ENCODE peak calls at places on chromosomes 7 and 10, in ten cellular contexts. Z is activated effector memory CD4-positive, alpha-beta T cell treated with anti-CD3 and anti-CD28 coated beads, Interleukin-2, amount 50 U/mL, for 16 hours; U is HuH-7; G is activated CD8-positive, alpha-beta memory T cell treated with anti-CD3 and anti-CD28 coated beads, Interleukin-2, amount 50 U/mL, for 48 hours; R is GM03348; D is stimulated activated CD4-positive, alpha-beta T cell treated with anti-CD3 and anti-CD28 coated beads, TNF-alpha, amount 100 ng/mL, for 1 hour; F is substantia nigra; C is endothelial cell of umbilical vein; Q is HTR-8/SVneo; W is KG1. I is an unnamed sample.
A peak's percentile ranks its signal among the peaks of the same experiment; 100 is the strongest.

GRCh38 chr7:28180031-28180363 is 598 bp downstream of the JAZF1 start:
- DNase-seq in D (no peak), Q (no peak), Z (no peak), W (no peak), R (no peak), G (no peak), U (no peak), C (no peak), F (no peak), I (no peak)

GRCh38 chr10:30238836-30239235 is 110.2 kb downstream of the MTPAP start:
- DNase-seq in F (no peak), R (no peak), Q (no peak), W (no peak), G (no peak), D (no peak), Z (no peak), C (peak; percentile 23), U (no peak), I (no peak)

GRCh38 chr10:33335800-33336605 is 1.5 kb upstream of the NRP1 start:
- DNase-seq in Z (peak; percentile 62), R (peak; percentile 86), F (no peak), C (peak; percentile 36), Q (peak; percentile 51), U (peak; percentile 75), D (no peak), W (no peak), G (peak; percentile 55), I (peak; percentile 38)

GRCh38 chr10:70085975-70086613 is 33.4 kb downstream of the MACROH2A2 start:
- DNase-seq in Z (no peak), F (no peak), Q (no peak), U (no peak), C (no peak), G (peak; percentile 18), D (no peak), W (no peak), R (no peak), I (no peak)

GRCh38 chr7:94059747-94060146 is 55.6 kb upstream of the BET1 start:
- DNase-seq in W (no peak), R (peak; percentile 58), Z (no peak), C (no peak), G (no peak), Q (no peak), F (no peak), D (no peak), U (peak; percentile 6), I (no peak)

GRCh38 chr10:126169899-126170298 is 218.4 kb downstream of the ADAM12 start:
- DNase-seq in C (no peak), G (no peak), R (no peak), F (peak; percentile 15), U (no peak), Q (no peak), D (no peak), Z (no peak), W (no peak), I (no peak)

GRCh38 chr10:112080284-112080683 is 103.3 kb downstream of the GPAM start:
- DNase-seq in G (no peak), W (no peak), U (no peak), C (no peak), R (no peak), Q (no peak), D (no peak), F (no peak), Z (no peak), I (no peak)

GRCh38 chr10:62270020-62270419 is 1.4 kb upstream of the RTKN2 start:
- DNase-seq in C (no peak), W (no peak), Q (no peak), R (no peak), Z (no peak), F (no peak), G (no peak), D (no peak), U (no peak), I (no peak)

GRCh38 chr7:148286150-148286549 is 304.4 kb upstream of the C7orf33 start:
- DNase-seq in F (no peak), W (no peak), G (no peak), C (no peak), D (no peak), Q (peak; percentile 12), Z (no peak), U (peak; percentile 64), R (peak; percentile 23), I (no peak)

GRCh38 chr7:43385856-43386255 is 197.1 kb upstream of the STK17A start:
- DNase-seq in C (no peak), D (no peak), G (no peak), Q (no peak), U (no peak), W (no peak), F (no peak), Z (no peak), R (no peak), I (peak; percentile 37)

GRCh38 chr7:151592330-151592729 is 72.6 kb upstream of the RHEB start:
- DNase-seq in U (no peak), F (no peak), C (no peak), Q (no peak), Z (no peak), G (no peak), W (no peak), R (no peak), D (no peak), I (no peak)

GRCh38 chr10:506451-507354 is 182.8 kb downstream of the DIP2C start:
- DNase-seq in C (no peak), U (no peak), D (no peak), R (no peak), Z (peak; percentile 34), G (no peak), Q (no peak), F (no peak), W (no peak), I (no peak)

GRCh38 chr7:69932034-69932628 is 333.9 kb downstream of the AUTS2 start:
- DNase-seq in D (no peak), Z (no peak), G (no peak), F (peak; percentile 18), U (no peak), R (peak; percentile 39), Q (peak; percentile 2), W (no peak), C (no peak), I (no peak)

GRCh38 chr7:16914771-16915170 is 33.0 kb upstream of the AGR3 start:
- DNase-seq in Z (no peak), R (no peak), D (no peak), G (no peak), Q (no peak), W (no peak), C (no peak), U (peak; percentile 43), F (no peak), I (no peak)

GRCh38 chr7:146735992-146736391 is 619.4 kb downstream of the CNTNAP2 start:
- DNase-seq in Q (no peak), C (no peak), W (no peak), U (no peak), R (no peak), D (no peak), F (no peak), Z (no peak), G (no peak), I (no peak)

GRCh38 chr10:86366033-86366901 is at the start of gene GRID1:
- DNase-seq in D (no peak), W (no peak), U (peak; percentile 55), G (no peak), Z (peak; percentile 65), C (no peak), R (peak; percentile 66), Q (no peak), F (peak; percentile 68), I (peak; percentile 58)

GRCh38 chr7:107167483-107168232 is 1.1 kb upstream of the HBP1 start:
- DNase-seq in F (no peak), R (peak; percentile 65), D (no peak), Q (peak; percentile 56), Z (no peak), C (peak; percentile 89), G (no peak), U (peak; percentile 37), W (peak; percentile 21), I (no peak)

GRCh38 chr7:81268551-81268950 is 349.7 kb upstream of the SEMA3C start:
- DNase-seq in Z (no peak), U (no peak), W (no peak), D (no peak), Q (no peak), G (no peak), F (no peak), C (no peak), R (peak; percentile 8), I (no peak)